ENCODE peak calls at places on chromosomes 7 and 10, in five cellular contexts. Y, C, H, V and O are unnamed samples.

GRCh38 chr10:110868981-110869380 is 2.7 kb upstream of the PDCD4 start:
- DNase-seq in Y (no peak), C (no peak), H (no peak), V (no peak), O (no peak)

GRCh38 chr10:116690356-116691078 is 51.8 kb downstream of the HSPA12A start:
- DNase-seq in Y (peak; percentile 55), C (no peak), H (peak; percentile 50), V (no peak), O (peak; percentile 28)

GRCh38 chr7:80134536-80135305 is at the start of gene GNAI1:
- DNase-seq in Y (peak; percentile 86), C (peak; percentile 21), H (peak; percentile 87), V (peak; percentile 79), O (peak; percentile 74)

GRCh38 chr10:90890347-90890746 is 18.6 kb downstream of the RPP30 start:
- DNase-seq in Y (no peak), C (no peak), H (no peak), V (no peak), O (peak; percentile 61)

GRCh38 chr10:31762306-31762705 is 166.3 kb downstream of the ARHGAP12 start:
- DNase-seq in Y (no peak), C (no peak), H (no peak), V (no peak), O (no peak)

GRCh38 chr7:158247758-158248487 is 339.7 kb downstream of the PTPRN2 start:
- DNase-seq in Y (peak; percentile 3), C (no peak), H (no peak), V (no peak), O (no peak)

GRCh38 chr7:122885583-122886356 is 490 bp downstream of the CADPS2 start:
- DNase-seq in Y (peak; percentile 50), C (no peak), H (peak; percentile 67), V (peak; percentile 32), O (no peak)

GRCh38 chr7:101995121-101995520 is 177.7 kb downstream of the CUX1 start:
- DNase-seq in Y (no peak), C (no peak), H (no peak), V (no peak), O (no peak)

GRCh38 chr7:88219781-88220747 is at the start of gene SRI:
- DNase-seq in Y (peak; percentile 82), C (peak; percentile 41), H (peak; percentile 87), V (peak; percentile 88), O (peak; percentile 72)

GRCh38 chr7:18399624-18400235 is 95.8 kb upstream of the HDAC9 start:
- DNase-seq in Y (peak; percentile 33), C (no peak), H (peak; percentile 16), V (no peak), O (peak; percentile 13)

GRCh38 chr7:133781481-133782090 is 345.6 kb upstream of the LRGUK start:
- DNase-seq in Y (no peak), C (no peak), H (no peak), V (no peak), O (no peak)

GRCh38 chr7:100887955-100888481 is 1.5 kb downstream of the UFSP1 start:
- DNase-seq in Y (no peak), C (no peak), H (no peak), V (no peak), O (no peak)

GRCh38 chr7:141202540-141202939 is 128.7 kb downstream of the TMEM178B start:
- DNase-seq in Y (no peak), C (no peak), H (no peak), V (no peak), O (no peak)

GRCh38 chr7:100895956-100896742 is 461 bp upstream of the ACHE start:
- DNase-seq in Y (peak; percentile 73), C (no peak), H (no peak), V (no peak), O (no peak)

GRCh38 chr7:135748770-135749169 is at the start of gene FAM180A:
- DNase-seq in Y (no peak), C (no peak), H (no peak), V (no peak), O (peak; percentile 85)

GRCh38 chr7:2201686-2202360 is 30.9 kb downstream of the MAD1L1 start:
- DNase-seq in Y (peak; percentile 29), C (no peak), H (no peak), V (no peak), O (no peak)

GRCh38 chr7:19302731-19303130 is 157.5 kb upstream of the FERD3L start:
- DNase-seq in Y (no peak), C (no peak), H (no peak), V (no peak), O (no peak)

GRCh38 chr7:149735779-149736477 is 37.5 kb downstream of the ZNF467 start:
- DNase-seq in Y (no peak), C (no peak), H (no peak), V (no peak), O (no peak)

GRCh38 chr7:139730746-139731612 is 46.8 kb downstream of the HIPK2 start:
- DNase-seq in Y (no peak), C (no peak), H (peak; percentile 53), V (no peak), O (peak; percentile 72)

GRCh38 chr7:149028346-149029109 is at the start of gene PDIA4:
- DNase-seq in Y (peak; percentile 100), C (peak; percentile 98), H (peak; percentile 100), V (peak; percentile 99), O (peak; percentile 99)

GRCh38 chr10:52729259-52730104 is 43.1 kb downstream of the MBL2 start:
- DNase-seq in Y (no peak), C (no peak), H (peak; percentile 42), V (no peak), O (peak; percentile 43)

GRCh38 chr10:79393924-79394610 is 46.8 kb downstream of the PPIF start:
- DNase-seq in Y (no peak), C (no peak), H (no peak), V (no peak), O (no peak)

GRCh38 chr7:6273380-6273837 is 985 bp upstream of the CYTH3 start:
- DNase-seq in Y (no peak), C (no peak), H (no peak), V (no peak), O (no peak)

GRCh38 chr7:46344533-46344932 is 423.5 kb upstream of the IGFBP3 start:
- DNase-seq in Y (no peak), C (no peak), H (no peak), V (no peak), O (no peak)

GRCh38 chr10:70119623-70120022 is 13.0 kb downstream of the AIFM2 start:
- DNase-seq in Y (no peak), C (no peak), H (no peak), V (no peak), O (no peak)

GRCh38 chr10:5861269-5862031 is 28.2 kb downstream of the ANKRD16 start:
- DNase-seq in Y (no peak), C (no peak), H (peak; percentile 93), V (no peak), O (peak; percentile 92)

GRCh38 chr7:32462451-32462850 is 27.7 kb downstream of the LSM5 start:
- DNase-seq in Y (no peak), C (no peak), H (no peak), V (no peak), O (no peak)

GRCh38 chr7:111029141-111029572 is 61.8 kb upstream of the LRRN3 start:
- DNase-seq in Y (no peak), C (no peak), H (no peak), V (no peak), O (no peak)

GRCh38 chr10:28892818-28893547 is 215.7 kb downstream of the BAMBI start:
- DNase-seq in Y (no peak), C (no peak), H (peak; percentile 72), V (no peak), O (peak; percentile 86)

GRCh38 chr7:24981544-24981951 is 1.6 kb upstream of the OSBPL3 start:
- DNase-seq in Y (peak; percentile 44), C (no peak), H (peak; percentile 74), V (no peak), O (peak; percentile 67)

GRCh38 chr7:24980695-24981543 is 941 bp upstream of the OSBPL3 start:
- DNase-seq in Y (peak; percentile 49), C (no peak), H (peak; percentile 60), V (no peak), O (peak; percentile 36)

GRCh38 chr7:24979863-24980694 is at the start of gene OSBPL3:
- DNase-seq in Y (peak; percentile 95), C (peak; percentile 90), H (peak; percentile 97), V (peak; percentile 97), O (peak; percentile 95)

GRCh38 chr7:24979470-24979862 is 512 bp downstream of the OSBPL3 start:
- DNase-seq in Y (no peak), C (peak; percentile 25), H (peak; percentile 74), V (peak; percentile 49), O (peak; percentile 72)

GRCh38 chr7:24978837-24979469 is 1.0 kb downstream of the OSBPL3 start:
- DNase-seq in Y (peak; percentile 66), C (no peak), H (no peak), V (no peak), O (no peak)
- H3K14ac ChIP-seq in Y (peak overlapping the region; percentile 70), C (no peak overlapping the region), H (no peak overlapping the region), V (no peak overlapping the region), O (peak overlapping the region; percentile 91)

GRCh38 chr10:102744374-102745051 is 765 bp downstream of the WBP1L start:
- DNase-seq in Y (no peak), C (no peak), H (peak; percentile 40), V (no peak), O (peak; percentile 16)
- H3K14ac ChIP-seq in Y (peak overlapping the region; percentile 25), C (no peak overlapping the region), H (no peak overlapping the region), V (peak overlapping the region; percentile 9), O (peak overlapping the region; percentile 97)

GRCh38 chr7:17040701-17041100 is 158.9 kb upstream of the AGR3 start:
- DNase-seq in Y (no peak), C (no peak), H (no peak), V (no peak), O (no peak)

GRCh38 chr7:17038160-17038782 is 156.5 kb upstream of the AGR3 start:
- DNase-seq in Y (no peak), C (no peak), H (no peak), V (no peak), O (no peak)

GRCh38 chr7:17041324-17041723 is 159.5 kb upstream of the AGR3 start:
- DNase-seq in Y (no peak), C (no peak), H (peak; percentile 95), V (no peak), O (peak; percentile 96)

GRCh38 chr7:17038783-17039170 is 157.0 kb upstream of the AGR3 start:
- DNase-seq in Y (no peak), C (no peak), H (no peak), V (no peak), O (no peak)

DNA sequence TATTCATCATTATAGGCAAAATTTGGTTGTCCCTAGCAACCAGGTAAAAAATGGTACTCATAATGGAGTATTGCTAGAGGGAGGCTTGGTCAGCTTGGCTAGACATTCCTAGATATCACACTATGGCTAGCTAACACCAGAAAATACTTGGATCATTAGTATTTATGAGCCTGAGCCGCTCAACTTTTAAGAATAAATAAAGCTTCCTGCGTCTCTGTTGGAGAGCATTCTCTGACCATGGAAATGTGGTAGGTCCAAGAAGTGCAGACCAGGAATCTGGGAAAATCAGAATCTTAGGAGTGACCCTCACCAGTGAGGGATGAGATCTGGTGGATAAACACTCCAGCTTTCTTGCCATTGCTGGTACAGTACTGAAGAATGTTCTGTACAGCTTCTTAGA is 157.6 kb upstream of the AGR3 start:
- DNase-seq in Y (no peak), C (no peak), H (no peak), V (no peak), O (no peak)
- H3K14ac ChIP-seq in Y (no peak overlapping the region), C (no peak overlapping the region), H (no peak overlapping the region), V (no peak overlapping the region), O (no peak overlapping the region)

DNA sequence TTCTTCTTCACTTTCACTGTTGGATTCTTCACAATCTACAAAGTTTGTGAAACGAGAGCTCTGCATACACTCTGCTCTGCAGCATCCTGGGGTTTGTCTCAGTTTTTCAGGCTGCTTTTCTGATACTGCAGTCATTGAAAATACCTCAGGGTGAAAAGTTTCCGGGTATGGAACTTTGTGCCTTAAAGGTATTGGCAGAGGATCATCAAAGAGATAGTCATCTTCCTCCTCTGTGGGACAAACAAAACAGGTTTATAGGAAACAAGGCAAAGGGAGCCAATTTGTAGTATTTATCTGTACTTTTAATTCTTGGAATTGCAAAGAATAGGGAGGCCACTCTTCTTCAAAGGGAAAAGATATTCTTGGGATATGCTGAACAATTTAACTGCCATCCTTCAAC is 30.4 kb downstream of the SUV39H2 start:
- DNase-seq in Y (no peak), C (no peak), H (no peak), V (no peak), O (no peak)
- H3K14ac ChIP-seq in Y (no peak overlapping the region), C (no peak overlapping the region), H (no peak overlapping the region), V (no peak overlapping the region), O (no peak overlapping the region)